ENCODE peak calls at places on chromosomes 1 and 21, in four cellular contexts. Q is cardiac fibroblast, R is spleen, S is body of pancreas. U is an unnamed sample.

GRCh38 chr1:33169290-33170055 is 12.4 kb downstream of the TRIM62 start:
- DNase-seq in R (no peak), S (no peak), Q (no peak), U (no peak)

GRCh38 chr1:160167580-160167979 is 16.2 kb downstream of the ATP1A4 start:
- DNase-seq in R (no peak), Q (no peak), S (no peak), U (no peak)

GRCh38 chr1:17258116-17258757 is 9.3 kb downstream of the PADI3 start:
- DNase-seq in S (no peak), R (no peak), Q (no peak), U (no peak)

GRCh38 chr1:169392406-169392805 is 24.4 kb downstream of the BLZF1 start:
- DNase-seq in S (no peak), R (no peak), Q (peak), U (no peak)

GRCh38 chr1:165686121-165686970 is 12.0 kb downstream of the ALDH9A1 start:
- DNase-seq in S (no peak), R (no peak), Q (no peak), U (no peak)

GRCh38 chr1:173206816-173207595 is at the start of gene TNFSF4:
- DNase-seq in S (no peak), R (peak), Q (peak), U (no peak)

GRCh38 chr1:234734412-234734835 is 124.4 kb upstream of the IRF2BP2 start:
- DNase-seq in R (no peak), S (no peak), Q (no peak), U (no peak)

GRCh38 chr1:237205400-237206064 is 163.5 kb downstream of the RYR2 start:
- DNase-seq in Q (peak), R (no peak), S (peak), U (no peak)

GRCh38 chr1:192592493-192592892 is 16.9 kb downstream of the RGS1 start:
- DNase-seq in S (no peak), R (no peak), Q (no peak), U (no peak)

GRCh38 chr1:39653546-39654031 is 14.1 kb upstream of the HEYL start:
- DNase-seq in Q (peak), R (peak), S (peak), U (no peak)

GRCh38 chr1:43534256-43534655 is 3.6 kb downstream of the PTPRF start:
- DNase-seq in S (no peak), Q (no peak), R (peak), U (no peak)

GRCh38 chr1:115337276-115337632 is 795 bp downstream of the NGF start:
- DNase-seq in R (no peak), S (no peak), Q (no peak), U (no peak)

GRCh38 chr1:241998950-241999495 is at the start of gene MAP1LC3C:
- DNase-seq in R (no peak), S (no peak), Q (no peak), U (no peak)

GRCh38 chr1:147613506-147613905 is 56.8 kb downstream of the ACP6 start:
- DNase-seq in R (no peak), S (no peak), Q (peak), U (no peak)

GRCh38 chr21:46017148-46017547 is 35.6 kb downstream of the COL6A1 start:
- DNase-seq in S (no peak), Q (no peak), R (no peak), U (no peak)

GRCh38 chr1:43704838-43705237 is 2.5 kb upstream of the ST3GAL3 start:
- DNase-seq in R (no peak), Q (peak), S (no peak), U (no peak)

GRCh38 chr1:20095564-20096434 is 23.5 kb downstream of the PLA2G2D start:
- DNase-seq in Q (no peak), R (no peak), S (no peak), U (no peak)

GRCh38 chr1:212655668-212656440 is 43.8 kb downstream of the BATF3 start:
- DNase-seq in S (no peak), R (no peak), Q (no peak), U (no peak)

GRCh38 chr1:234610061-234610581 is at the start of gene IRF2BP2:
- DNase-seq in S (peak), R (peak), Q (peak), U (no peak)

GRCh38 chr1:3019516-3020051 is 1.7 kb upstream of the ACTRT2 start:
- DNase-seq in S (no peak), Q (no peak), R (peak), U (peak)

DNA sequence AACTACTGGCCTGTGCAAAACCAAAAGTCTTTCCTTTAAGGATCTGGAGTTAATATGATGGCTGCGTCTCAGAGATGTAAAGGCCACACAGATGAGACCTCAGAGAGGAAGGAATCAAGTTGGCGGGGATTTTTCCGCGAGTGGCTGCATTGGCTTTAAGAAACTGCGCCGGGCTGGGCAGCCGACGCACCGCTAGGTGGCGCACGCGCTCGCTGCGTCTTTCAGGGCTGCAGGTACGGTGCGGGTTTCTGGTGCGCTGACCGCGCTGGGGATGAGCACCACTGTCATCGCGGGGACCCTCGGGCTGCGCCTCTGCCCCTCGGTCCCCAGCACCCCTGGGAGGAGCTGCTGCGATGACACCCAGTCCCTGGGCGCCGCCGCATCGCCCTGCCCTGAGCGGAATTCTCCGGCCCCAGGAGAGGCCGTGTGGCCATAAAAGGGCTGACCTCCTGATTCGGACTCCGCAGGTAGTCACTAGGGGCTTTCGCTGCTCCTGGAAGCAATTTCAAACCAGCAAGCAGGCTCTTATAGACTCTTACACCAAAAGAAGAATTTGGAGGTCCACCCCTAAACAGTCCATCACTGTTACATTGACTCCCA is 241.0 kb downstream of the KCNJ6 start:
- DNase-seq in R (peak), Q (peak), S (peak), U (no peak)
- TF ChIP-seq CTCF in R (peak), Q (peak), S (peak), U (peak)

DNA sequence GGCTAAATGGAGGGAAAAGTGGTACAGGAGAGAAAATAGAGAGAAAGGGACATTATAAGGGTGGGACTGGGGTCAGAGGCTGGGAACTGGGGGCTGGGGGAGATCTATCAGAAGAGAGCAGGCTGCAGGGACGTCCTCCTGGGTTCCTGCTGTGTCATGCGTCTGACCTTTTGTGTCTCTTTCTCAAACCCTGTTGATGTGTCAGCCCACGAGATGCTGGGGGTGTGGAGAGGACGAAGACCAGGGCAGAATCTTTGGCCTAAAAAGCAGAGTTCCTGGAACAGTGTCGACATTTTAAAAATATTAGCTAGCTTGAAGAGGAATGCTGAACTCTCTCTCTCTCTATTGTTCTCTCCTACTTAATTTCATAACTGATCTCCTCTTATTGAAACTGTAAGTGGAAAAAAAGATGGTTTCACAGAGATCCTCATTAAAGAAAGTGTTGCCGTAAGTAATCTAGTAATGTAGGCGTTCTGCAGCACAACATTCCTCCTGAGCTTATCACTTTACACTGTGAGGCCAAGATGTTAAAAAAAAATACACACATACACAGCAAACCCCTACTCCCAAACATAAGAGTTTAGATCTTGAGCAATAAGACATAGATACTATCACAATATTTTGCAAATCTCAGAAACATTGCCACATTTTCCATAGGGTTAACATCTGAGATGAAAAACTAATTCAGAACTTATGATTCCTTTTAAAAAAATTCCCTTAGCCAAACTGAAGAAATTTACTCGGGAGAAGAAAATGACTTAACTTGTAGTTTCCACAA is 52.6 kb downstream of the RUNX1 start:
- DNase-seq in Q (peak), S (peak), R (no peak), U (no peak)
- TF ChIP-seq CTCF in Q (no peak), S (no peak), R (no peak), U (no peak)

DNA sequence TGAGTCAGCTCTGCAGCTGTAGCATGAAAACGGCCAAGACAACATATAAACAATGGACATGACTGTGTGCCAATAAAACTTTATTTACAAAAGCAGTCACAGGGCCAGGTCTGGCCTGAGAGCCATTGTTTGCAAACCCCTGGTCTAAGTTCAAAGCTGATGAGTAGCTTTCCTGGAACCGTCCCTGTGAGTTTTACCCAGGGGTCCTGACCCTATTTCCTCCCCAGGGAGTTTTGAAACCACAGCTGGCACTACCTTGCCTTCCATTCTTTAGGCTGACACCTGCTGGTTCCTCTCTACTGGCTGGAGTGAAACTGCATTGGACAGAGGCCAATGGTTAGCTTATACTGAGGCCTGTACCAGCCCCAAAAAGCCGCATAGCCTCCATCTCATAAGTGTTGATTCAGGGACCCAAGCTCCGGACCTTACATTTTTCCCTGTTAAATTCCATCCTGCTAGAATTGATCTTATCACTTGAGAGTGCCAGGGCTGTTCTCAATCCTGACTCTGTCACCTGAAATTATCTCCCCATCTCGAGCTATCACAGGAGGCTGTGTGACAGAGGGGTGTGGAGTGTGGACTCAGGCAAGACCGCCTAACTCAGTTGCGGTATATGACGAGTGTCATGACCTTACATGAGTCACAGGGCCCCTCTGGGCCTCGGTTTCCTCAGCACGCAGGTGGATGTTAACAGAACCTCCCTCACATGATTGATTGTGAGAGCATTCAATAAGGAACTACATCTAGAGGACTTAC is 343.6 kb downstream of the NPHP4 start:
- DNase-seq in S (no peak), R (no peak), Q (peak), U (no peak)
- TF ChIP-seq CTCF in S (no peak), R (no peak), Q (no peak), U (no peak)

GRCh38 chr21:38699048-38699447 is 106.7 kb upstream of the ETS2 start:
- DNase-seq in S (no peak), Q (no peak), R (no peak), U (no peak)
- TF ChIP-seq CTCF in S (no peak), Q (peak), R (no peak), U (peak)

GRCh38 chr1:214816603-214817002 is 213.6 kb downstream of the CENPF start:
- DNase-seq in S (no peak), Q (no peak), R (no peak), U (no peak)
- TF ChIP-seq CTCF in S (no peak), Q (peak), R (no peak), U (peak)

DNA sequence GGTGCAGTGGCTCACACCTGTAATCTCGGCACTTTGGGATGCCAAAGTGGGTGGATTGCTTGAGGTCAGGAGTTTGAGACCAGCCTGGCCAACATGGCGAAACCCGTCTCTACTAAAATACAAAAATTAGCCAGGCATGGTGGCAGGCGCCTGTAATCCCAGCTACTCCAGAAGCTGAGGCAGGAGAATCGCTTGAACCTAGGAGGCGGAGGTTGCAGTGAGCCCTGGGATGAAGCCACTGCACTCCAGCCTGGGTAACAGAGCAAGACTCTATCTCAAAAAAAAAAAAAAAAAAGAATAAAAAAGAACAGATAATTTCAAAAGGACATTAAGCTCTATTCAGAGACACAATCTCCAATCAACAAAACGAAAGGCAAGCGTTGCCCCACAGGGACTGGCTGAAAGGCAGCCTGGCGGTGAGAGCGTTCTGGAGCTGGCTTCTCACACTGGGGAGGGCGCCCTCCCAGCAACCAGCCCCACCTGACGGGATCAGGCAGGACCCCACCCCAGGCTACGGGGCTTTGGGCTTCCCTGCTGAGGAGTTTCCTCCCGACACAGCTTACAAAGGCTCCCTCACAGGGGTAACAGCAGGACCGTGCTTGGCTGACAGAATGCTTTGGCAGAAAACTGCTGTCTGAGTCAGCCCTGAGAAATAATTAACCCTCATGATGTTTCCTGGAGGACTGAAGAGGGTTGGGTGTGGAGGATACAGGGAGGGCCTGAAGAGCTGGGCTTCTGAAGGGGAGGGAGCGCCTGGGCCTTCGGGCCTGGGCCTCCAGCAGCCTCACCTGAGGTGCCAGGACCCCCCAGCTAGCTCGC is 31.1 kb upstream of the SRP9 start:
- DNase-seq in R (no peak), S (peak), Q (peak), U (no peak)
- TF ChIP-seq CTCF in R (no peak), S (peak), Q (peak), U (peak)

GRCh38 chr1:25006770-25007169 is 76.7 kb upstream of the RUNX3 start:
- DNase-seq in S (peak), Q (peak), R (no peak), U (no peak)

GRCh38 chr1:25009675-25010262 is 79.7 kb upstream of the RUNX3 start:
- DNase-seq in Q (no peak), S (no peak), R (no peak), U (no peak)

GRCh38 chr1:25011270-25011669 is 81.2 kb upstream of the RUNX3 start:
- DNase-seq in S (no peak), R (no peak), Q (no peak), U (no peak)

GRCh38 chr1:25004355-25004754 is 74.3 kb upstream of the RUNX3 start:
- DNase-seq in R (no peak), S (no peak), Q (no peak), U (no peak)

GRCh38 chr1:25008192-25008485 is 78.1 kb upstream of the RUNX3 start:
- DNase-seq in R (no peak), Q (no peak), S (no peak), U (no peak)
- TF ChIP-seq CTCF in R (no peak), Q (no peak), S (no peak), U (no peak)

GRCh38 chr1:238710697-238711096 is 675.7 kb upstream of the CHRM3 start:
- DNase-seq in Q (peak), S (no peak), R (no peak), U (no peak)
- TF ChIP-seq CTCF in Q (peak), S (no peak), R (no peak), U (peak)

GRCh38 chr1:25520446-25521061 is 22.9 kb upstream of the LDLRAP1 start:
- DNase-seq in R (peak), Q (peak), S (peak), U (peak)
- TF ChIP-seq CTCF in R (peak), Q (peak), S (peak), U (peak)